ENCODE peak calls at places on chromosome 3, in four cellular contexts. M is HCT116, F is H1, U is HepG2. V is an unnamed sample.

GRCh38 chr3:39148116-39149058 is 5.0 kb downstream of the CSRNP1 start:
- DNase-seq in M (no peak), F (no peak), U (no peak), V (peak)

GRCh38 chr3:194577985-194578905 is 55.0 kb downstream of the TMEM44 start:
- DNase-seq in M (peak), F (no peak), U (peak), V (peak)

GRCh38 chr3:16695710-16696109 is 90.5 kb upstream of the DAZL start:
- DNase-seq in M (no peak), F (no peak), U (no peak), V (no peak)

GRCh38 chr3:37979798-37980476 is 10.6 kb upstream of the VILL start:
- DNase-seq in M (no peak), F (no peak), U (no peak), V (no peak)

GRCh38 chr3:122416966-122417365 is 1.1 kb upstream of the WDR5B start:
- DNase-seq in M (no peak), F (no peak), U (no peak), V (peak)

GRCh38 chr3:43001094-43001553 is 22.0 kb downstream of the GASK1A start:
- DNase-seq in M (no peak), F (no peak), U (peak), V (no peak)

GRCh38 chr3:133892546-133893231 is 3.0 kb downstream of the RAB6B start:
- DNase-seq in M (no peak), F (no peak), U (no peak), V (no peak)

GRCh38 chr3:171646357-171647133 is 163.7 kb downstream of the PLD1 start:
- DNase-seq in M (peak), F (no peak), U (peak), V (peak)

GRCh38 chr3:168722091-168722490 is 626.4 kb upstream of the GOLIM4 start:
- DNase-seq in M (no peak), F (no peak), U (no peak), V (no peak)

GRCh38 chr3:194321666-194322640 is 29.2 kb downstream of the CPN2 start:
- DNase-seq in M (peak), F (no peak), U (no peak), V (no peak)

GRCh38 chr3:18840535-18841137 is 307.7 kb upstream of the KCNH8 start:
- DNase-seq in M (no peak), F (no peak), U (no peak), V (no peak)

GRCh38 chr3:172164620-172165362 is 125.4 kb downstream of the FNDC3B start:
- DNase-seq in M (no peak), F (no peak), U (no peak), V (no peak)

GRCh38 chr3:133114198-133114597 is 76.0 kb downstream of the TMEM108 start:
- DNase-seq in M (no peak), F (no peak), U (no peak), V (no peak)

GRCh38 chr3:13022348-13023250 is 50.6 kb downstream of the IQSEC1 start:
- DNase-seq in M (no peak), F (peak), U (no peak), V (peak)

GRCh38 chr3:125212509-125213372 is at the start of gene SLC12A8:
- DNase-seq in M (no peak), F (no peak), U (no peak), V (no peak)

GRCh38 chr3:12705374-12705926 is 41.5 kb upstream of the RAF1 start:
- DNase-seq in M (no peak), F (no peak), U (no peak), V (no peak)

GRCh38 chr3:50487181-50487580 is 16.3 kb downstream of the CACNA2D2 start:
- DNase-seq in M (no peak), F (no peak), U (no peak), V (no peak)

GRCh38 chr3:177731644-177732268 is 534.5 kb upstream of the TBL1XR1 start:
- DNase-seq in M (no peak), F (no peak), U (no peak), V (no peak)

GRCh38 chr3:104916971-104917370 is 449.7 kb upstream of the ALCAM start:
- DNase-seq in M (no peak), F (no peak), U (no peak), V (no peak)

GRCh38 chr3:180180795-180181194 is 144.1 kb upstream of the PEX5L start:
- DNase-seq in M (no peak), F (no peak), U (no peak), V (no peak)

GRCh38 chr3:139267300-139268246 is 76.2 kb upstream of the MRPS22 start:
- DNase-seq in M (no peak), F (no peak), U (peak), V (no peak)

GRCh38 chr3:40550168-40550567 is 25.4 kb downstream of the ZNF621 start:
- DNase-seq in M (no peak), F (no peak), U (no peak), V (no peak)

GRCh38 chr3:47018269-47018611 is 38.8 kb downstream of the NBEAL2 start:
- DNase-seq in M (no peak), F (no peak), U (peak), V (no peak)

GRCh38 chr3:159128628-159129027 is 326.8 kb downstream of the MFSD1 start:
- DNase-seq in M (peak), F (no peak), U (no peak), V (no peak)

GRCh38 chr3:150462108-150462507 is 54.0 kb downstream of the TSC22D2 start:
- DNase-seq in M (no peak), F (no peak), U (no peak), V (no peak)

GRCh38 chr3:111989061-111989678 is 9.6 kb upstream of the TAGLN3 start:
- DNase-seq in M (peak), F (no peak), U (peak), V (peak)

GRCh38 chr3:5774337-5774736 is 586.8 kb downstream of the EDEM1 start:
- DNase-seq in M (no peak), F (no peak), U (no peak), V (peak)

GRCh38 chr3:135762188-135762853 is 203.2 kb upstream of the PPP2R3A start:
- DNase-seq in M (no peak), F (no peak), U (no peak), V (no peak)

GRCh38 chr3:68893600-68894239 is 38.6 kb downstream of the TAFA4 start:
- DNase-seq in M (no peak), F (no peak), U (peak), V (peak)

DNA sequence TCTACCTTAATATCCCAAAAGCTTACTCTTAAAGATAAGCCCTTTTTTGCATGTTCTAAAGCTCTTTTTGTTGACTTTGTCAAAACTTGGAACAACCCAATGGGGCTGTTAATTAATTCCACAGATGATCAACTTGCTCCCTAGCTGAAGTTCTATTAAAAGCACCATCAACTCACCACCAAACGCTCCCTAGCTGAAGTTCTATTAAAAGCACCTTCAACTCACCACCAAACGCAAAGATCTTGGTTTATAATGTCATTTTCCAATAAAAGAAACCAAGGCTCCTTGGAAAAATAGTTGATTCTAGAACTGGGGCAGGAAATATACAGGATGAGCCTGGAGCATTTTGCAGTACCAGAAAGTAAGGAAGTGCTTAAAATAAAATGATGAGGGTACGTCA is 122.3 kb upstream of the STT3B start:
- DNase-seq in M (no peak), F (no peak), U (no peak), V (no peak)
- TF ChIP-seq FOSL1 in M (no peak), F (no peak), U (no peak), V (no peak)

DNA sequence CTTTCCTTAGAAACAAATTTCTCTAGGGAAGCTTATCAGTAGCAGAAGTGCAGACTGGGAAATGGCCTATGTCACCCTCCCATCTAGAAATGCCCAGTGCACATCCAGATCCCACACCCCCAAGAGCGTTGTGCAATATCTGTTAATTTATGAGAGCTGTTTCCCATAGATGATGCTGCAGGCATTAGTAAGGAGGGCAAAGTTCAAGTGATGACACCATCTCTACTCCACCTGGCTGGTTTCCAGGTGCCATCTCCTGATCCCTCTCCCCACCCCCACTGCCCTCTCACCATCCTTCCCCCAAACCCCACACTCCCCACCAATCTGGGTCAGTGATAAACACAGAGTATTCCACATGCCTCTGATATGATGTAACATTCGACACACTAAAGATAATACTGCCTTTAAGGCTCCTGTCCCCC is 39.4 kb downstream of the AGTR1 start:
- DNase-seq in M (no peak), F (no peak), U (peak), V (no peak)
- TF ChIP-seq FOSL1 in M (no peak), F (no peak), U (no peak), V (no peak)

DNA sequence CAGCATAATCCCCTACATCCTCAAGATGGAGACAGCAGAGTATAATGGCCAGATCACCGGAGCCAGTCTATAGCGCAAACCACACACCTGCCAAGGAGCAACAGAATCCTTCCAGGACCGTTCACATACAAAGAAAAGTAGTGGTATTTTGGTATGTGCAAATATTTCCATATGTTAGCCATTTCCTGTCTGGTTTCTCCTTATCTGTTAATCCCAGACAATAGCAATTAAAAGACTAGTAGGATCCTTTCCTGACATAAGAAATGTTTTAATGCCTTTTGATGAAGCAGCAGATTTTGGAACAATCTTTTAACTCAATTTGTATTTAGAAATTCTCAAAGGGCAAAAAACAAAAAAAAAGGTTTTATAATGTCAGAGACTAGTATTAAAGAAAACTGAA is 22.2 kb downstream of the MRPS25 start:
- DNase-seq in M (no peak), F (no peak), U (no peak), V (no peak)
- TF ChIP-seq FOSL1 in M (no peak), F (no peak), U (no peak), V (no peak)

GRCh38 chr3:23968467-23969184 is 23.5 kb downstream of the NR1D2 start:
- DNase-seq in M (no peak), F (no peak), U (no peak), V (no peak)

GRCh38 chr3:23971684-23972083 is 26.6 kb downstream of the NR1D2 start:
- DNase-seq in M (no peak), F (no peak), U (no peak), V (no peak)

GRCh38 chr3:23964537-23964936 is 19.5 kb downstream of the NR1D2 start:
- DNase-seq in M (no peak), F (no peak), U (no peak), V (no peak)

GRCh38 chr3:23966308-23966707 is 21.2 kb downstream of the NR1D2 start:
- DNase-seq in M (no peak), F (no peak), U (no peak), V (no peak)

GRCh38 chr3:23969393-23969792 is 24.3 kb downstream of the NR1D2 start:
- DNase-seq in M (no peak), F (no peak), U (no peak), V (no peak)
- TF ChIP-seq FOSL1 in M (no peak), F (no peak), U (no peak), V (no peak)

GRCh38 chr3:190644766-190645165 is 130.9 kb downstream of the IL1RAP start:
- DNase-seq in M (no peak), F (no peak), U (no peak), V (no peak)
- TF ChIP-seq FOSL1 in M (no peak), F (no peak), U (no peak), V (no peak)